ENCODE peak calls at places on chromosomes 6 and 20, in seven cellular contexts. One of them, this sample, is unnamed.

GRCh38 chr20:5688431-5688972 is 61.7 kb upstream of the SHLD1 start:
- DNase-seq in heart right ventricle: peak; percentile 34
- DNase-seq in central memory CD4-positive, alpha-beta T cell: no peak
- DNase-seq in stimulated activated naive B cell treated with anti-CD40 and anti-IgM and Interleukin-4, amounts not matched to agents 10 μg/mL and 1 μg/mL and 100 μg/mL, for 72 hours: no peak
- DNase-seq in Calu3: no peak
- DNase-seq in fibroblast of lung: no peak
- DNase-seq in activated CD4-positive, CD25-positive, alpha-beta regulatory T cell: no peak
- DNase-seq in this sample: no peak

GRCh38 chr6:34389034-34389433 is 3.4 kb downstream of the NUDT3 start:
- DNase-seq in Calu3: no peak
- DNase-seq in stimulated activated naive B cell treated with anti-CD40 and anti-IgM and Interleukin-4, amounts not matched to agents 10 μg/mL and 1 μg/mL and 100 μg/mL, for 72 hours: no peak
- DNase-seq in central memory CD4-positive, alpha-beta T cell: no peak
- DNase-seq in heart right ventricle: no peak
- DNase-seq in activated CD4-positive, CD25-positive, alpha-beta regulatory T cell: no peak
- DNase-seq in fibroblast of lung: no peak
- DNase-seq in this sample: no peak

GRCh38 chr6:126170875-126171489 is 168.9 kb upstream of the CENPW start:
- DNase-seq in heart right ventricle: no peak
- DNase-seq in central memory CD4-positive, alpha-beta T cell: no peak
- DNase-seq in activated CD4-positive, CD25-positive, alpha-beta regulatory T cell: no peak
- DNase-seq in stimulated activated naive B cell treated with anti-CD40 and anti-IgM and Interleukin-4, amounts not matched to agents 10 μg/mL and 1 μg/mL and 100 μg/mL, for 72 hours: no peak
- DNase-seq in Calu3: peak; percentile 17
- DNase-seq in fibroblast of lung: no peak
- DNase-seq in this sample: peak; percentile 9

GRCh38 chr6:8492536-8493125 is 57.3 kb upstream of the SLC35B3 start:
- DNase-seq in central memory CD4-positive, alpha-beta T cell: no peak
- DNase-seq in activated CD4-positive, CD25-positive, alpha-beta regulatory T cell: no peak
- DNase-seq in fibroblast of lung: peak; percentile 44
- DNase-seq in stimulated activated naive B cell treated with anti-CD40 and anti-IgM and Interleukin-4, amounts not matched to agents 10 μg/mL and 1 μg/mL and 100 μg/mL, for 72 hours: no peak
- DNase-seq in Calu3: no peak
- DNase-seq in heart right ventricle: no peak
- DNase-seq in this sample: no peak

GRCh38 chr20:49956689-49957443 is 20.7 kb downstream of the RNF114 start:
- DNase-seq in stimulated activated naive B cell treated with anti-CD40 and anti-IgM and Interleukin-4, amounts not matched to agents 10 μg/mL and 1 μg/mL and 100 μg/mL, for 72 hours: no peak
- DNase-seq in heart right ventricle: peak; percentile 69
- DNase-seq in fibroblast of lung: no peak
- DNase-seq in central memory CD4-positive, alpha-beta T cell: no peak
- DNase-seq in Calu3: no peak
- DNase-seq in activated CD4-positive, CD25-positive, alpha-beta regulatory T cell: no peak
- DNase-seq in this sample: no peak

GRCh38 chr6:47633141-47633540 is 65.2 kb upstream of the ADGRF4 start:
- DNase-seq in fibroblast of lung: peak; percentile 25
- DNase-seq in activated CD4-positive, CD25-positive, alpha-beta regulatory T cell: no peak
- DNase-seq in Calu3: no peak
- DNase-seq in stimulated activated naive B cell treated with anti-CD40 and anti-IgM and Interleukin-4, amounts not matched to agents 10 μg/mL and 1 μg/mL and 100 μg/mL, for 72 hours: no peak
- DNase-seq in central memory CD4-positive, alpha-beta T cell: no peak
- DNase-seq in heart right ventricle: no peak
- DNase-seq in this sample: no peak

GRCh38 chr20:23867152-23867776 is 12.3 kb downstream of the CST5 start:
- DNase-seq in Calu3: no peak
- DNase-seq in stimulated activated naive B cell treated with anti-CD40 and anti-IgM and Interleukin-4, amounts not matched to agents 10 μg/mL and 1 μg/mL and 100 μg/mL, for 72 hours: no peak
- DNase-seq in heart right ventricle: no peak
- DNase-seq in fibroblast of lung: no peak
- DNase-seq in activated CD4-positive, CD25-positive, alpha-beta regulatory T cell: no peak
- DNase-seq in central memory CD4-positive, alpha-beta T cell: no peak
- DNase-seq in this sample: no peak

GRCh38 chr20:59559863-59560262 is 44.5 kb upstream of the PHACTR3 start:
- DNase-seq in Calu3: no peak
- DNase-seq in heart right ventricle: no peak
- DNase-seq in central memory CD4-positive, alpha-beta T cell: no peak
- DNase-seq in activated CD4-positive, CD25-positive, alpha-beta regulatory T cell: no peak
- DNase-seq in stimulated activated naive B cell treated with anti-CD40 and anti-IgM and Interleukin-4, amounts not matched to agents 10 μg/mL and 1 μg/mL and 100 μg/mL, for 72 hours: no peak
- DNase-seq in fibroblast of lung: no peak
- DNase-seq in this sample: peak; percentile 12

GRCh38 chr6:52361347-52361944 is 505 bp upstream of the PAQR8 start:
- DNase-seq in stimulated activated naive B cell treated with anti-CD40 and anti-IgM and Interleukin-4, amounts not matched to agents 10 μg/mL and 1 μg/mL and 100 μg/mL, for 72 hours: no peak
- DNase-seq in activated CD4-positive, CD25-positive, alpha-beta regulatory T cell: no peak
- DNase-seq in central memory CD4-positive, alpha-beta T cell: no peak
- DNase-seq in Calu3: no peak
- DNase-seq in fibroblast of lung: peak; percentile 15
- DNase-seq in heart right ventricle: peak; percentile 22
- DNase-seq in this sample: peak; percentile 30

GRCh38 chr6:33384581-33385020 is 7.0 kb upstream of the KIFC1 start:
- DNase-seq in heart right ventricle: no peak
- DNase-seq in activated CD4-positive, CD25-positive, alpha-beta regulatory T cell: no peak
- DNase-seq in fibroblast of lung: peak; percentile 63
- DNase-seq in stimulated activated naive B cell treated with anti-CD40 and anti-IgM and Interleukin-4, amounts not matched to agents 10 μg/mL and 1 μg/mL and 100 μg/mL, for 72 hours: no peak
- DNase-seq in Calu3: no peak
- DNase-seq in central memory CD4-positive, alpha-beta T cell: no peak
- DNase-seq in this sample: peak; percentile 74

GRCh38 chr6:11770546-11771466 is 7.8 kb downstream of the ADTRP start:
- DNase-seq in Calu3: peak; percentile 61
- DNase-seq in central memory CD4-positive, alpha-beta T cell: no peak
- DNase-seq in stimulated activated naive B cell treated with anti-CD40 and anti-IgM and Interleukin-4, amounts not matched to agents 10 μg/mL and 1 μg/mL and 100 μg/mL, for 72 hours: no peak
- DNase-seq in fibroblast of lung: peak; percentile 100
- DNase-seq in activated CD4-positive, CD25-positive, alpha-beta regulatory T cell: no peak
- DNase-seq in heart right ventricle: peak; percentile 86
- DNase-seq in this sample: peak; percentile 68

GRCh38 chr6:17355404-17355774 is 38.0 kb upstream of the CAP2 start:
- DNase-seq in central memory CD4-positive, alpha-beta T cell: no peak
- DNase-seq in stimulated activated naive B cell treated with anti-CD40 and anti-IgM and Interleukin-4, amounts not matched to agents 10 μg/mL and 1 μg/mL and 100 μg/mL, for 72 hours: no peak
- DNase-seq in Calu3: no peak
- DNase-seq in heart right ventricle: no peak
- DNase-seq in activated CD4-positive, CD25-positive, alpha-beta regulatory T cell: no peak
- DNase-seq in fibroblast of lung: no peak
- DNase-seq in this sample: no peak

GRCh38 chr20:25293507-25293906 is 45.6 kb downstream of the PYGB start:
- DNase-seq in activated CD4-positive, CD25-positive, alpha-beta regulatory T cell: no peak
- DNase-seq in stimulated activated naive B cell treated with anti-CD40 and anti-IgM and Interleukin-4, amounts not matched to agents 10 μg/mL and 1 μg/mL and 100 μg/mL, for 72 hours: no peak
- DNase-seq in fibroblast of lung: no peak
- DNase-seq in central memory CD4-positive, alpha-beta T cell: no peak
- DNase-seq in Calu3: no peak
- DNase-seq in heart right ventricle: no peak
- DNase-seq in this sample: no peak

GRCh38 chr6:149871182-149871581 is 7.0 kb upstream of the LRP11 start:
- DNase-seq in stimulated activated naive B cell treated with anti-CD40 and anti-IgM and Interleukin-4, amounts not matched to agents 10 μg/mL and 1 μg/mL and 100 μg/mL, for 72 hours: no peak
- DNase-seq in fibroblast of lung: no peak
- DNase-seq in central memory CD4-positive, alpha-beta T cell: no peak
- DNase-seq in Calu3: no peak
- DNase-seq in activated CD4-positive, CD25-positive, alpha-beta regulatory T cell: no peak
- DNase-seq in heart right ventricle: no peak
- DNase-seq in this sample: no peak

GRCh38 chr6:52877168-52877567 is 32.3 kb downstream of the GSTA3 start:
- DNase-seq in heart right ventricle: no peak
- DNase-seq in central memory CD4-positive, alpha-beta T cell: no peak
- DNase-seq in fibroblast of lung: peak; percentile 97
- DNase-seq in Calu3: no peak
- DNase-seq in stimulated activated naive B cell treated with anti-CD40 and anti-IgM and Interleukin-4, amounts not matched to agents 10 μg/mL and 1 μg/mL and 100 μg/mL, for 72 hours: no peak
- DNase-seq in activated CD4-positive, CD25-positive, alpha-beta regulatory T cell: no peak
- DNase-seq in this sample: no peak

GRCh38 chr6:166540631-166541331 is 45.7 kb downstream of the RAMACL start:
- DNase-seq in stimulated activated naive B cell treated with anti-CD40 and anti-IgM and Interleukin-4, amounts not matched to agents 10 μg/mL and 1 μg/mL and 100 μg/mL, for 72 hours: peak; percentile 53
- DNase-seq in central memory CD4-positive, alpha-beta T cell: peak; percentile 72
- DNase-seq in activated CD4-positive, CD25-positive, alpha-beta regulatory T cell: peak; percentile 48
- DNase-seq in heart right ventricle: no peak
- DNase-seq in fibroblast of lung: peak; percentile 43
- DNase-seq in Calu3: peak; percentile 43
- DNase-seq in this sample: no peak

GRCh38 chr20:46129955-46130481 is 11.9 kb downstream of the CD40 start:
- DNase-seq in fibroblast of lung: no peak
- DNase-seq in Calu3: no peak
- DNase-seq in stimulated activated naive B cell treated with anti-CD40 and anti-IgM and Interleukin-4, amounts not matched to agents 10 μg/mL and 1 μg/mL and 100 μg/mL, for 72 hours: peak; percentile 37
- DNase-seq in activated CD4-positive, CD25-positive, alpha-beta regulatory T cell: no peak
- DNase-seq in heart right ventricle: no peak
- DNase-seq in central memory CD4-positive, alpha-beta T cell: no peak
- DNase-seq in this sample: no peak

GRCh38 chr6:22448311-22448711 is 121.1 kb upstream of the HDGFL1 start:
- DNase-seq in stimulated activated naive B cell treated with anti-CD40 and anti-IgM and Interleukin-4, amounts not matched to agents 10 μg/mL and 1 μg/mL and 100 μg/mL, for 72 hours: no peak
- DNase-seq in fibroblast of lung: peak; percentile 93
- DNase-seq in central memory CD4-positive, alpha-beta T cell: no peak
- DNase-seq in heart right ventricle: no peak
- DNase-seq in Calu3: no peak
- DNase-seq in activated CD4-positive, CD25-positive, alpha-beta regulatory T cell: no peak
- DNase-seq in this sample: no peak

GRCh38 chr6:158377866-158378265 is 65.6 kb downstream of the TULP4 start:
- DNase-seq in central memory CD4-positive, alpha-beta T cell: no peak
- DNase-seq in fibroblast of lung: peak; percentile 43
- DNase-seq in activated CD4-positive, CD25-positive, alpha-beta regulatory T cell: no peak
- DNase-seq in stimulated activated naive B cell treated with anti-CD40 and anti-IgM and Interleukin-4, amounts not matched to agents 10 μg/mL and 1 μg/mL and 100 μg/mL, for 72 hours: no peak
- DNase-seq in heart right ventricle: no peak
- DNase-seq in Calu3: no peak
- DNase-seq in this sample: no peak

GRCh38 chr20:8132015-8132631 is at the start of gene PLCB1:
- DNase-seq in central memory CD4-positive, alpha-beta T cell: peak; percentile 78
- DNase-seq in Calu3: peak; percentile 77
- DNase-seq in heart right ventricle: peak; percentile 86
- DNase-seq in stimulated activated naive B cell treated with anti-CD40 and anti-IgM and Interleukin-4, amounts not matched to agents 10 μg/mL and 1 μg/mL and 100 μg/mL, for 72 hours: peak; percentile 66
- DNase-seq in fibroblast of lung: peak; percentile 72
- DNase-seq in activated CD4-positive, CD25-positive, alpha-beta regulatory T cell: peak; percentile 26
- DNase-seq in this sample: peak; percentile 92

GRCh38 chr6:157982580-157983438 is 1.1 kb downstream of the SYNJ2 start:
- DNase-seq in central memory CD4-positive, alpha-beta T cell: peak; percentile 7
- DNase-seq in fibroblast of lung: peak; percentile 70
- DNase-seq in Calu3: peak; percentile 49
- DNase-seq in heart right ventricle: no peak
- DNase-seq in stimulated activated naive B cell treated with anti-CD40 and anti-IgM and Interleukin-4, amounts not matched to agents 10 μg/mL and 1 μg/mL and 100 μg/mL, for 72 hours: no peak
- DNase-seq in activated CD4-positive, CD25-positive, alpha-beta regulatory T cell: no peak
- DNase-seq in this sample: peak; percentile 63

GRCh38 chr6:45423111-45423900 is 45.6 kb upstream of the SUPT3H start:
- DNase-seq in central memory CD4-positive, alpha-beta T cell: peak; percentile 30
- DNase-seq in Calu3: no peak
- DNase-seq in activated CD4-positive, CD25-positive, alpha-beta regulatory T cell: no peak
- DNase-seq in stimulated activated naive B cell treated with anti-CD40 and anti-IgM and Interleukin-4, amounts not matched to agents 10 μg/mL and 1 μg/mL and 100 μg/mL, for 72 hours: peak; percentile 17
- DNase-seq in heart right ventricle: peak; percentile 37
- DNase-seq in fibroblast of lung: peak; percentile 30
- DNase-seq in this sample: peak; percentile 77

GRCh38 chr20:46307139-46307998 is 929 bp downstream of the CDH22 start:
- DNase-seq in Calu3: peak; percentile 85
- DNase-seq in fibroblast of lung: peak; percentile 25
- DNase-seq in heart right ventricle: peak; percentile 47
- DNase-seq in stimulated activated naive B cell treated with anti-CD40 and anti-IgM and Interleukin-4, amounts not matched to agents 10 μg/mL and 1 μg/mL and 100 μg/mL, for 72 hours: peak; percentile 47
- DNase-seq in central memory CD4-positive, alpha-beta T cell: peak; percentile 69
- DNase-seq in activated CD4-positive, CD25-positive, alpha-beta regulatory T cell: peak; percentile 62
- DNase-seq in this sample: peak; percentile 99

GRCh38 chr6:122014961-122015360 is 384.5 kb upstream of the HSF2 start:
- DNase-seq in Calu3: no peak
- DNase-seq in fibroblast of lung: peak; percentile 90
- DNase-seq in stimulated activated naive B cell treated with anti-CD40 and anti-IgM and Interleukin-4, amounts not matched to agents 10 μg/mL and 1 μg/mL and 100 μg/mL, for 72 hours: no peak
- DNase-seq in central memory CD4-positive, alpha-beta T cell: no peak
- DNase-seq in activated CD4-positive, CD25-positive, alpha-beta regulatory T cell: no peak
- DNase-seq in heart right ventricle: no peak
- DNase-seq in this sample: no peak

GRCh38 chr6:72787521-72788031 is 165.7 kb downstream of the KCNQ5 start:
- DNase-seq in fibroblast of lung: peak; percentile 91
- DNase-seq in stimulated activated naive B cell treated with anti-CD40 and anti-IgM and Interleukin-4, amounts not matched to agents 10 μg/mL and 1 μg/mL and 100 μg/mL, for 72 hours: no peak
- DNase-seq in Calu3: no peak
- DNase-seq in activated CD4-positive, CD25-positive, alpha-beta regulatory T cell: no peak
- DNase-seq in central memory CD4-positive, alpha-beta T cell: no peak
- DNase-seq in heart right ventricle: no peak
- DNase-seq in this sample: peak; percentile 17

GRCh38 chr6:1267057-1267732 is 44.7 kb upstream of the FOXQ1 start:
- DNase-seq in activated CD4-positive, CD25-positive, alpha-beta regulatory T cell: no peak
- DNase-seq in fibroblast of lung: peak; percentile 22
- DNase-seq in stimulated activated naive B cell treated with anti-CD40 and anti-IgM and Interleukin-4, amounts not matched to agents 10 μg/mL and 1 μg/mL and 100 μg/mL, for 72 hours: no peak
- DNase-seq in central memory CD4-positive, alpha-beta T cell: no peak
- DNase-seq in heart right ventricle: no peak
- DNase-seq in Calu3: peak; percentile 28
- DNase-seq in this sample: no peak

GRCh38 chr20:25050501-25051350 is 7.2 kb downstream of the ACSS1 start:
- DNase-seq in stimulated activated naive B cell treated with anti-CD40 and anti-IgM and Interleukin-4, amounts not matched to agents 10 μg/mL and 1 μg/mL and 100 μg/mL, for 72 hours: no peak
- DNase-seq in heart right ventricle: no peak
- DNase-seq in Calu3: no peak
- DNase-seq in central memory CD4-positive, alpha-beta T cell: no peak
- DNase-seq in fibroblast of lung: no peak
- DNase-seq in activated CD4-positive, CD25-positive, alpha-beta regulatory T cell: no peak
- DNase-seq in this sample: no peak

GRCh38 chr6:111926731-111927302 is 53.6 kb upstream of the FYN start:
- DNase-seq in activated CD4-positive, CD25-positive, alpha-beta regulatory T cell: no peak
- DNase-seq in stimulated activated naive B cell treated with anti-CD40 and anti-IgM and Interleukin-4, amounts not matched to agents 10 μg/mL and 1 μg/mL and 100 μg/mL, for 72 hours: no peak
- DNase-seq in heart right ventricle: no peak
- DNase-seq in central memory CD4-positive, alpha-beta T cell: no peak
- DNase-seq in Calu3: no peak
- DNase-seq in fibroblast of lung: no peak
- DNase-seq in this sample: no peak

GRCh38 chr6:80341330-80341729 is 234.9 kb downstream of the BCKDHB start:
- DNase-seq in central memory CD4-positive, alpha-beta T cell: no peak
- DNase-seq in fibroblast of lung: peak; percentile 76
- DNase-seq in heart right ventricle: no peak
- DNase-seq in Calu3: no peak
- DNase-seq in activated CD4-positive, CD25-positive, alpha-beta regulatory T cell: no peak
- DNase-seq in stimulated activated naive B cell treated with anti-CD40 and anti-IgM and Interleukin-4, amounts not matched to agents 10 μg/mL and 1 μg/mL and 100 μg/mL, for 72 hours: no peak
- DNase-seq in this sample: no peak

GRCh38 chr6:1726341-1726763 is 116.6 kb downstream of the FOXC1 start:
- DNase-seq in central memory CD4-positive, alpha-beta T cell: no peak
- DNase-seq in activated CD4-positive, CD25-positive, alpha-beta regulatory T cell: no peak
- DNase-seq in Calu3: no peak
- DNase-seq in stimulated activated naive B cell treated with anti-CD40 and anti-IgM and Interleukin-4, amounts not matched to agents 10 μg/mL and 1 μg/mL and 100 μg/mL, for 72 hours: no peak
- DNase-seq in fibroblast of lung: no peak
- DNase-seq in heart right ventricle: no peak
- DNase-seq in this sample: no peak

GRCh38 chr20:45818239-45818638 is 5.8 kb downstream of the UBE2C start:
- DNase-seq in fibroblast of lung: no peak
- DNase-seq in central memory CD4-positive, alpha-beta T cell: no peak
- DNase-seq in stimulated activated naive B cell treated with anti-CD40 and anti-IgM and Interleukin-4, amounts not matched to agents 10 μg/mL and 1 μg/mL and 100 μg/mL, for 72 hours: no peak
- DNase-seq in Calu3: no peak
- DNase-seq in activated CD4-positive, CD25-positive, alpha-beta regulatory T cell: no peak
- DNase-seq in heart right ventricle: no peak
- DNase-seq in this sample: no peak

GRCh38 chr6:40845588-40845987 is 193.4 kb downstream of the UNC5CL start:
- DNase-seq in central memory CD4-positive, alpha-beta T cell: no peak
- DNase-seq in heart right ventricle: no peak
- DNase-seq in activated CD4-positive, CD25-positive, alpha-beta regulatory T cell: no peak
- DNase-seq in fibroblast of lung: peak; percentile 34
- DNase-seq in stimulated activated naive B cell treated with anti-CD40 and anti-IgM and Interleukin-4, amounts not matched to agents 10 μg/mL and 1 μg/mL and 100 μg/mL, for 72 hours: no peak
- DNase-seq in Calu3: peak; percentile 59
- DNase-seq in this sample: peak; percentile 48

This sample was measured in H7.